ENCODE peak calls at places on chromosomes 12 and 14, in four cellular contexts. W, U, M and O are unnamed samples.

GRCh38 chr12:111599459-111600295 is 562 bp upstream of the ATXN2 start:
- DNase-seq in M (peak; percentile 51), W (peak; percentile 96), U (peak; percentile 79), O (peak; percentile 88)

GRCh38 chr12:95446511-95446910 is 27.4 kb upstream of the METAP2 start:
- DNase-seq in W (peak; percentile 18), U (no peak), M (no peak), O (no peak)

GRCh38 chr12:128387811-128388422 is 120.9 kb downstream of the TMEM132C start:
- DNase-seq in W (peak; percentile 46), M (no peak), U (no peak), O (peak; percentile 69)

GRCh38 chr14:60510254-60510975 is 1.5 kb downstream of the SIX6 start:
- DNase-seq in M (no peak), U (no peak), W (no peak), O (no peak)

GRCh38 chr12:53781218-53781801 is 29.5 kb upstream of the CISTR start:
- DNase-seq in U (no peak), M (no peak), W (no peak), O (no peak)

GRCh38 chr14:37122288-37122687 is 50.1 kb downstream of the SLC25A21 start:
- DNase-seq in U (no peak), M (no peak), W (peak; percentile 7), O (no peak)

GRCh38 chr14:60800409-60800808 is 65.8 kb downstream of the MNAT1 start:
- DNase-seq in M (no peak), U (no peak), W (no peak), O (no peak)

GRCh38 chr14:56195727-56196126 is 77.5 kb downstream of the PELI2 start:
- DNase-seq in W (no peak), M (peak; percentile 30), U (no peak), O (no peak)

GRCh38 chr12:6778212-6778570 is 5.9 kb downstream of the LAG3 start:
- DNase-seq in W (peak; percentile 41), U (no peak), M (no peak), O (no peak)

GRCh38 chr14:79051009-79051710 is 881.0 kb downstream of the NRXN3 start:
- DNase-seq in W (no peak), U (no peak), M (no peak), O (no peak)

GRCh38 chr12:20004951-20005350 is 363.4 kb upstream of the PDE3A start:
- DNase-seq in U (no peak), W (no peak), M (no peak), O (no peak)

GRCh38 chr14:81301813-81302212 is 81.1 kb upstream of the GTF2A1 start:
- DNase-seq in M (no peak), U (no peak), W (no peak), O (no peak)

GRCh38 chr12:18139989-18140596 is 50.1 kb upstream of the RERGL start:
- DNase-seq in M (no peak), W (peak; percentile 0), U (no peak), O (no peak)

GRCh38 chr12:11968516-11968915 is 102.2 kb upstream of the BCL2L14 start:
- DNase-seq in W (no peak), M (no peak), U (no peak), O (no peak)

GRCh38 chr14:67280506-67280905 is 39.3 kb downstream of the PALS1 start:
- DNase-seq in M (no peak), U (no peak), W (no peak), O (no peak)

GRCh38 chr12:29782821-29783772 is 645 bp downstream of the TMTC1 start:
- DNase-seq in W (no peak), U (no peak), M (no peak), O (no peak)

GRCh38 chr12:91133871-91134270 is 22.6 kb upstream of the LUM start:
- DNase-seq in W (no peak), M (no peak), U (no peak), O (no peak)

GRCh38 chr12:90122716-90123115 is 414.1 kb upstream of the ATP2B1 start:
- DNase-seq in U (no peak), M (no peak), W (no peak), O (no peak)

GRCh38 chr12:66011731-66012130 is 118.8 kb downstream of the LLPH start:
- DNase-seq in W (no peak), U (no peak), M (no peak), O (no peak)

GRCh38 chr12:8841778-8842177 is 19.4 kb downstream of the A2ML1 start:
- DNase-seq in U (no peak), W (peak; percentile 29), M (no peak), O (no peak)

GRCh38 chr14:38254565-38255407 is 1.1 kb downstream of the CLEC14A start:
- DNase-seq in M (no peak), U (no peak), W (no peak), O (no peak)

GRCh38 chr12:15928345-15928744 is 17.2 kb downstream of the DERA start:
- DNase-seq in U (no peak), W (no peak), M (peak; percentile 11), O (no peak)

GRCh38 chr12:40184493-40185302 is 40.1 kb upstream of the LRRK2 start:
- DNase-seq in W (no peak), M (no peak), U (no peak), O (no peak)

GRCh38 chr14:20855652-20856291 is 35.4 kb upstream of the RNASE3 start:
- DNase-seq in M (peak; percentile 21), U (peak; percentile 39), W (peak; percentile 83), O (peak; percentile 46)

GRCh38 chr12:105426766-105427165 is 96.3 kb downstream of the C12orf75 start:
- DNase-seq in W (no peak), U (no peak), M (no peak), O (no peak)

GRCh38 chr14:90451443-90451842 is 54.6 kb downstream of the CALM1 start:
- DNase-seq in W (no peak), M (no peak), U (no peak), O (no peak)

GRCh38 chr14:93035585-93035916 is 80.2 kb downstream of the ITPK1 start:
- DNase-seq in U (no peak), M (no peak), W (no peak), O (no peak)

GRCh38 chr12:14836336-14837210 is 6.8 kb downstream of the ART4 start:
- DNase-seq in W (peak; percentile 51), U (no peak), M (no peak), O (no peak)

GRCh38 chr12:25789520-25789919 is 169.0 kb upstream of the RASSF8 start:
- DNase-seq in U (no peak), W (no peak), M (no peak), O (no peak)
- TF ChIP-seq SPI1 in U (no peak), W (no peak), M (no peak), O (no peak)

GRCh38 chr12:114439306-114439705 is 33.4 kb upstream of the TBX5 start:
- DNase-seq in U (no peak), W (no peak), M (no peak), O (no peak)

GRCh38 chr12:114443607-114444421 is 37.9 kb upstream of the TBX5 start:
- DNase-seq in U (no peak), M (no peak), W (no peak), O (no peak)

GRCh38 chr12:114438635-114439256 is 32.8 kb upstream of the TBX5 start:
- DNase-seq in U (no peak), M (no peak), W (no peak), O (no peak)

GRCh38 chr12:114439833-114440449 is 34.0 kb upstream of the TBX5 start:
- DNase-seq in M (no peak), W (no peak), U (no peak), O (no peak)

DNA sequence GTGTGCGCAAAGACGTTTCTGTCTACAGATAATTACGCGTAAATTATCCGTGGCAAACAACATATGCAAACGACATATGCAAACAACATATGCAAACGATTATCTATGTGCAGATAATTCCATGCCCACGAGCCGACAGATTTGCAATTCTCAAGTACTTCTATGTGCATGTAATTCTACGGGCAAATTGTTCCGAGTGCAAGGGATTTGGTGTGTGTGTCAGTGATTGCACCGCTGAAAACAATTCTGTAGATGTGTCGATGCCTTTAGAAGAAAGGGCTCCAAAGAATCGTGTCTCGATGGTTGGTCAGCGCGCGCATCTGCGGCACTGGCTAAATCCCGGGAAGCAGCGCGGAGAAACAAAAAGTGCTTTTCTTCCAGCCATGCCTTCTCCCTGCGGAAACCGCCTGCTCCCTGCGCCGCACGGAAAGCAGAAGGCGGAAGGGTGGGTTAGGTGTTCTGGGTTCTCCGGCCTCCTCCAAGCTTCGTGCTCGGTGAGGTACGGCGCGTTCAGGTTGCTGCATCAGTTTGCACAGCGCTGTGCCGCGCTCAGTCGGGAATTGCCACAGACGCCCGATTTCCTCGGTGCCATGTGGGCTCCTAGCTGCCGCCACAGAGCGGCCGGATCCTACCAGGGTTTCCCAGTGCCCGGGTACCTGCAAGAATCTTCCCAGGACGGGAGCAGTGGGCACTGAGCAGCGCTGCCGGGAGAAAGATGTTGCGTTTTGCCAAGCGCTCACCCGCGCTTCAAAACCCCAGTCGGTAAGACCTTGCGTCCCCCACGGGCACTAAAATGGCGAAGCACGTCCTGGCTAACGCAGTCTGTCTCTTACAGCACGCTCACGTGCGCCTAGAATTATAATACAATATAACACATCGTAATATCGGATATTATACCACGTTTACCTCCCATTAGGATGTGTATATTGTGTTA is 34.8 kb upstream of the TBX5 start:
- DNase-seq in M (no peak), U (no peak), W (no peak), O (no peak)
- TF ChIP-seq SPI1 in M (no peak), U (no peak), W (no peak), O (no peak)

DNA sequence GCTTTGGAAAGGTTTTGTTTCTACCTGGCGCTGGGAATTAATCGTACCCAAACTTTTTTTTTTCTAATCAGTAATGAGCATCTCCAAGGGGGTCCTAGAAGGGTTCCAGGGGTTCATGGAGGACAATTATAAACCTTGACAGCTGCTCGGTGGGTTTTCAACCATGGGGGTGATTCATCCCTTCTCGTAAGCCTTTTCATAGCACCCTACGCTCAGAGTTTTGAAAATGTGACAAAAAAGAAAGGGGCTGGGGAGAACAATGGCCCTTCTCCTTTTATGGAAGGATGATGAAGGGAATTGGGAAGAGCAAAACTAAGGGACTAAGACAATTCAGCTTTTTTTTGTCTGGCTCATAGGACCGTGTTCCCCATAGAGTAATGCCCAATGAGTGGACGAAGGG is 196.7 kb downstream of the ZFP36L1 start:
- DNase-seq in M (no peak), U (no peak), W (no peak), O (no peak)
- TF ChIP-seq SPI1 in M (no peak), U (no peak), W (no peak), O (no peak)

GRCh38 chr12:44771485-44771884 is 104.6 kb downstream of the NELL2 start:
- DNase-seq in W (no peak), U (no peak), M (no peak), O (no peak)

GRCh38 chr12:44763021-44763420 is 113.1 kb downstream of the NELL2 start:
- DNase-seq in M (no peak), W (no peak), U (no peak), O (no peak)

GRCh38 chr12:44765796-44766195 is 110.3 kb downstream of the NELL2 start:
- DNase-seq in U (no peak), M (no peak), W (no peak), O (no peak)
- TF ChIP-seq SPI1 in U (no peak), M (no peak), W (no peak), O (no peak)

GRCh38 chr14:53748691-53749090 is 207.9 kb downstream of the BMP4 start:
- DNase-seq in M (no peak), W (no peak), U (no peak), O (no peak)

DNA sequence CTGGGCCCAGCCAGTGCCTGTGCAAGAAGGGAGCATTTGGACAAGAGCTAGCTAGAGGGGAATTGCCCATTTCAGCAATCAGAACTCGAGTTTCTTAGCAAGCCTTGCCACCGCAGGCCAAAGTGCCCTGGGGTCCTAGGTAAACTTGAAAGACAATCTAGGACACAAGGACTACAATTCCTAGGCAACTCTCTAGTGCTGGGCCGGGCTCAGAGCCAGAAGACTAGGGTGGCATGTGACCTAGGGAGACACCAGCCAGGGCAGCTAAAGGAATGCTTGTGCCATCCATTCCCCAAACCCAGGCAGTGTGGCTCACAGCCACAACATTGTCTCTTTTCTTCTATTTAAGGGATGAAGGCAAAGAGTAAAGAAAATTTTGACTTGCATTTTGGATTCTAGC is 205.0 kb downstream of the BMP4 start:
- DNase-seq in W (no peak), M (no peak), U (no peak), O (no peak)
- TF ChIP-seq SPI1 in W (no peak), M (no peak), U (no peak), O (no peak)

GRCh38 chr14:44720707-44721106 is 213.6 kb upstream of the FSCB start:
- DNase-seq in W (no peak), U (no peak), M (no peak), O (no peak)
- TF ChIP-seq SPI1 in W (no peak), U (no peak), M (no peak), O (no peak)